ENCODE peak calls at places on chromosome 3, in nine cellular contexts. L is stomach, E is K562, N is prostate gland, A is esophagus muscularis mucosa, H is HCT116, V is HepG2, K is suprapubic skin, U is transverse colon. Z is an unnamed sample.

GRCh38 chr3:119769394-119770149 is 12.3 kb upstream of the NR1I2 start:
- DNase-seq in L (no peak), E (no peak), N (no peak), A (no peak), H (no peak), V (no peak), K (no peak), U (peak; percentile 44), Z (no peak)

GRCh38 chr3:141294848-141295247 is 63.2 kb downstream of the PXYLP1 start:
- DNase-seq in L (no peak), E (peak; percentile 30), N (no peak), A (no peak), H (no peak), V (no peak), K (no peak), U (no peak), Z (no peak)

GRCh38 chr3:104886220-104886995 is 480.3 kb upstream of the ALCAM start:
- DNase-seq in L (no peak), E (no peak), N (no peak), A (no peak), H (no peak), V (no peak), K (no peak), U (no peak), Z (no peak)

GRCh38 chr3:190696777-190697501 is 165.6 kb downstream of the GMNC start:
- DNase-seq in L (no peak), E (no peak), N (no peak), A (no peak), H (peak; percentile 21), V (peak; percentile 24), K (no peak), U (no peak), Z (no peak)

GRCh38 chr3:167808910-167809309 is 73.4 kb downstream of the SERPINI1 start:
- DNase-seq in L (no peak), E (no peak), N (no peak), A (no peak), H (no peak), V (no peak), K (no peak), U (no peak), Z (no peak)

GRCh38 chr3:116702370-116702769 is 7.2 kb upstream of the TUSC7 start:
- DNase-seq in L (no peak), E (no peak), N (no peak), A (no peak), H (no peak), V (no peak), K (no peak), U (no peak), Z (no peak)

GRCh38 chr3:69143605-69144004 is 21.2 kb upstream of the LMOD3 start:
- DNase-seq in L (no peak), E (peak; percentile 20), N (no peak), A (no peak), H (peak; percentile 75), V (no peak), K (no peak), U (no peak), Z (no peak)

GRCh38 chr3:48716508-48716981 is 476 bp downstream of the IP6K2 start:
- DNase-seq in L (no peak), E (peak; percentile 25), N (no peak), A (no peak), H (no peak), V (no peak), K (no peak), U (peak; percentile 35), Z (no peak)

GRCh38 chr3:183328164-183328563 is 75.1 kb downstream of the B3GNT5 start:
- DNase-seq in L (no peak), E (no peak), N (no peak), A (no peak), H (no peak), V (no peak), K (no peak), U (no peak), Z (no peak)

GRCh38 chr3:193665370-193665989 is 72.5 kb downstream of the OPA1 start:
- DNase-seq in L (no peak), E (peak; percentile 34), N (no peak), A (no peak), H (peak; percentile 23), V (peak; percentile 25), K (no peak), U (no peak), Z (no peak)

GRCh38 chr3:78048698-78049097 is 1008.8 kb downstream of the ROBO2 start:
- DNase-seq in L (no peak), E (no peak), N (no peak), A (no peak), H (no peak), V (no peak), K (no peak), U (no peak), Z (no peak)

GRCh38 chr3:59212128-59212764 is 162.4 kb upstream of the CFAP20DC start:
- DNase-seq in L (no peak), E (peak; percentile 28), N (peak; percentile 15), A (no peak), H (peak; percentile 22), V (peak; percentile 26), K (no peak), U (no peak), Z (no peak)

GRCh38 chr3:130576571-130577266 is 59.7 kb downstream of the COL6A6 start:
- DNase-seq in L (no peak), E (no peak), N (no peak), A (no peak), H (no peak), V (no peak), K (no peak), U (no peak), Z (no peak)

GRCh38 chr3:9703736-9704342 is at the start of gene CPNE9:
- DNase-seq in L (no peak), E (no peak), N (no peak), A (no peak), H (no peak), V (no peak), K (no peak), U (no peak), Z (no peak)

GRCh38 chr3:140753865-140754754 is 76.2 kb downstream of the TRIM42 start:
- DNase-seq in L (no peak), E (no peak), N (no peak), A (no peak), H (no peak), V (no peak), K (no peak), U (no peak), Z (no peak)

GRCh38 chr3:46662771-46663551 is 30.5 kb downstream of the ALS2CL start:
- DNase-seq in L (peak; percentile 28), E (no peak), N (no peak), A (no peak), H (no peak), V (no peak), K (peak; percentile 70), U (peak; percentile 18), Z (peak; percentile 33)

GRCh38 chr3:100033184-100033583 is 81.1 kb downstream of the FILIP1L start:
- DNase-seq in L (no peak), E (no peak), N (peak; percentile 67), A (no peak), H (no peak), V (no peak), K (no peak), U (no peak), Z (no peak)

GRCh38 chr3:17912011-17912760 is 169.8 kb upstream of the TBC1D5 start:
- DNase-seq in L (no peak), E (no peak), N (no peak), A (no peak), H (no peak), V (no peak), K (no peak), U (no peak), Z (no peak)

DNA sequence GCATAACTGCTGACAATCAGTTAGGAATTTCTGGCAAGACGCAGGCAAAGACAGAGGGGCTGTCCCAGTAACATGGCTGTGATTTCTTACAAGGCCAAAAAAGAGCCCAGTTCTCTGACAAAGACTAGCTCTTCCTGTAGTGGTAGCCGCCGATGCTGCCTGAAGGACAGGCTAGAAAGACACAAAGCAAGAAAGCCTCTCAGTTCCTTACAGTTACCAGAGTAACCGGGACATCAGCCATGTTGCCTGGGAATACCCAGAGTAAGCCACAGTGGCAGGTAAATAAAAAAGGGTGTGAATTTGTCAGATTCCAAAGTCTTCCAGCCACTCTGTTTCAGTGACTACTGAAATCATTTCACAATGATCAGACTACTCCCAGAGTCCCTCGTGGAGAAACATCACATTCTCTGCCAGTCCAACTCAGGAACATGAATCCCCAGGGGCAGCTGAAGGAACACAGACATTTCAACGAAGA is 493.6 kb upstream of the ADAMTS9 start:
- DNase-seq in L (no peak), E (no peak), N (no peak), A (no peak), H (no peak), V (no peak), K (no peak), U (peak; percentile 25), Z (no peak)
- TF ChIP-seq POLR2AphosphoS5 in L (no peak), E (no peak), N (no peak), A (no peak), H (no peak), V (no peak), K (no peak), U (no peak), Z (no peak)

GRCh38 chr3:5096368-5096767 is 25.7 kb upstream of the ARL8B start:
- DNase-seq in L (no peak), E (no peak), N (no peak), A (no peak), H (no peak), V (no peak), K (no peak), U (no peak), Z (no peak)
- H3K4me3 ChIP-seq in L (no peak overlapping the region), E (no peak overlapping the region), N (no peak overlapping the region), A (peak overlapping the region; percentile 51), H (no peak overlapping the region), V (no peak overlapping the region), K (peak overlapping the region; percentile 39), U (no peak overlapping the region), Z (peak overlapping the region; percentile 64)

GRCh38 chr3:150961949-150962348 is 10.6 kb downstream of the CLRN1 start:
- DNase-seq in L (no peak), E (no peak), N (no peak), A (no peak), H (no peak), V (no peak), K (no peak), U (no peak), Z (no peak)
- TF ChIP-seq CTCF in L (no peak), E (no peak), N (no peak), A (no peak), H (no peak), V (no peak), K (no peak), U (no peak), Z (no peak)

DNA sequence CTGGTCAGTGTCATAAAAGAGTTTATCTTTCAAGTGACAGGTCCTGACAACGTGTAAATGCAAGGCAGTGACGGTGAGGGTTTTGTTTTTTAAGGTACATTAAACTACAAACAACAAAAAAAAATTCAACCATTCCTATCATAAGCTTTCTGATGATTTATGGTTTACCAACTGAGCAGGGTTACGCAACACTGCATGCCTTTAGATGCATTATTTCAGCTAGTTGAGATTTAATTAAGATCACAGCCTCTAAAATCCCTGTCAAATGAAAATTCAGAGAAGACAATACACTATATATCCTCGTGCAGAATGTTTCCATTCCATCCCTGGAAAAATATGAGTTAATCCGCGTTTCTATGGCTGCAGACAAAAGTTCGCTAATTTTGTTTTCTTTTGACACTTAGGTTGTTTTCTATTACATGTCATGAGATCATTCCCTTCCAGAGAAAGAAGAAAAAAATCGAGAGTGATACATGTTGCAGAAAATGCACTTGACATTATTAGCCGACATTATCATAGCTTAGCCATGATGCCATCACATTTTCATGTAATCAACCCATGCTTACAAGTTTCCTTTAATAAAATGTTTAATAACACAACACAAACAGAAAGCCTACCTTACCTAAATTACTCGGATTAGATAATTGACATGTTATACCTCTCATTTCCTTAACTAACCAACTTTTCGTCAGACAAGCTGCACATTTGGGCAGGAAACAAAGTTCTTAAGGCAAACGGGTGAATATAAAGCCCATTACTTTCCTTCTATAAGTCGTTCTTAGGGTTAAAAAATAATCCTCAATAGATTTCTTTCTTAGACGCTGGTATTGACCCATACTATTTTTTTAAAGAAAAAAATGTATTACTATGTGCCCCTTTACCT is 521.2 kb downstream of the FOXP1 start:
- DNase-seq in L (no peak), E (no peak), N (no peak), A (no peak), H (no peak), V (no peak), K (no peak), U (no peak), Z (no peak)
- TF ChIP-seq POLR2AphosphoS5 in L (no peak), E (no peak), N (no peak), A (no peak), H (no peak), V (no peak), K (no peak), U (peak; percentile 25), Z (no peak)

Z was measured in breast epithelium.